ENCODE peak calls at places on chromosomes 12 and 14, in eight cellular contexts. H is mesothelial cell of epicardium, S is ascending aorta, L is MM.1S, N is progenitor cell of endocrine pancreas, M is body of pancreas, C is GM13977, O is nephron progenitor cell. K is an unnamed sample.

GRCh38 chr12:96210376-96211055 is 16.3 kb downstream of the ELK3 start:
- DNase-seq in C (no peak), S (peak; percentile 59), M (no peak), N (no peak), H (no peak), O (no peak), L (no peak), K (no peak)

GRCh38 chr12:8064131-8064530 is 2.0 kb downstream of the C3AR1 start:
- DNase-seq in N (no peak), L (peak; percentile 13), S (no peak), O (no peak), C (no peak), M (no peak), H (no peak), K (no peak)

GRCh38 chr12:50251619-50252300 is 31.6 kb downstream of the LIMA1 start:
- DNase-seq in H (no peak), S (no peak), N (no peak), C (no peak), L (no peak), M (no peak), O (no peak), K (no peak)

GRCh38 chr12:89225808-89226368 is 126.4 kb downstream of the DUSP6 start:
- DNase-seq in O (no peak), L (no peak), C (peak; percentile 7), S (peak; percentile 66), H (no peak), N (no peak), M (peak; percentile 46), K (peak; percentile 81)

GRCh38 chr12:51949342-51950030 is 2.0 kb upstream of the ACVR1B start:
- DNase-seq in H (no peak), S (no peak), C (no peak), M (no peak), O (no peak), L (no peak), N (no peak), K (no peak)

GRCh38 chr12:49256274-49256637 is 8.6 kb upstream of the TUBA1C start:
- DNase-seq in N (no peak), S (no peak), C (no peak), O (no peak), H (no peak), M (no peak), L (no peak), K (no peak)

GRCh38 chr14:60508707-60509437 is at the start of gene SIX6:
- DNase-seq in O (peak; percentile 73), S (no peak), M (no peak), L (no peak), C (no peak), H (peak; percentile 63), N (peak; percentile 45), K (no peak)

GRCh38 chr14:30991408-30991807 is 34.0 kb upstream of the AP4S1 start:
- DNase-seq in C (no peak), S (no peak), L (no peak), M (no peak), N (no peak), H (no peak), O (no peak), K (no peak)

GRCh38 chr14:93099187-93099586 is 16.5 kb downstream of the ITPK1 start:
- DNase-seq in N (no peak), H (no peak), L (no peak), C (no peak), M (peak; percentile 58), S (no peak), O (no peak), K (no peak)

GRCh38 chr14:51523243-51523642 is 128.5 kb upstream of the FRMD6 start:
- DNase-seq in N (no peak), O (no peak), M (no peak), H (no peak), S (no peak), C (no peak), L (no peak), K (no peak)

GRCh38 chr12:131018221-131018620 is 64.5 kb downstream of the ADGRD1 start:
- DNase-seq in L (no peak), C (no peak), M (no peak), H (no peak), N (no peak), S (no peak), O (no peak), K (no peak)

GRCh38 chr14:92382677-92383076 is 59.7 kb downstream of the SLC24A4 start:
- DNase-seq in C (no peak), N (no peak), O (no peak), M (no peak), S (no peak), L (no peak), H (no peak), K (no peak)

GRCh38 chr12:53253298-53253697 is 14.8 kb upstream of the ESPL1 start:
- DNase-seq in L (no peak), M (no peak), O (no peak), H (no peak), S (no peak), N (no peak), C (no peak), K (no peak)

GRCh38 chr14:78697341-78697740 is 527.2 kb downstream of the NRXN3 start:
- DNase-seq in C (peak; percentile 8), O (no peak), H (no peak), M (no peak), N (no peak), L (peak; percentile 30), S (no peak), K (no peak)

GRCh38 chr12:102197789-102198188 is at the start of gene PMCH:
- DNase-seq in M (no peak), L (no peak), C (peak; percentile 55), S (no peak), N (no peak), H (no peak), O (no peak), K (no peak)

GRCh38 chr12:67428431-67428830 is 159.3 kb downstream of the CAND1 start:
- DNase-seq in O (no peak), C (no peak), L (no peak), N (no peak), M (no peak), H (no peak), S (no peak), K (no peak)

GRCh38 chr12:67433393-67434175 is 164.4 kb downstream of the CAND1 start:
- DNase-seq in M (no peak), L (no peak), S (no peak), C (no peak), N (no peak), H (no peak), O (no peak), K (no peak)

GRCh38 chr12:67431436-67432049 is 162.4 kb downstream of the CAND1 start:
- DNase-seq in H (no peak), M (no peak), S (no peak), N (no peak), O (no peak), C (no peak), L (no peak), K (peak; percentile 46)

GRCh38 chr12:67427336-67427735 is 158.2 kb downstream of the CAND1 start:
- DNase-seq in S (no peak), C (no peak), M (no peak), O (no peak), H (no peak), N (no peak), L (no peak), K (no peak)

GRCh38 chr12:67430708-67431335 is 161.7 kb downstream of the CAND1 start:
- DNase-seq in S (peak; percentile 79), M (peak; percentile 59), L (no peak), C (no peak), O (no peak), H (no peak), N (no peak), K (no peak)
- TF ChIP-seq CTCF in S (peak; percentile 54), M (no peak), L (no peak), C (no peak), O (no peak), H (no peak), N (no peak), K (no peak)

GRCh38 chr12:106138279-106138645 is 492 bp downstream of the NUAK1 start:
- DNase-seq in O (no peak), C (no peak), H (peak; percentile 60), N (no peak), M (peak; percentile 24), S (no peak), L (no peak), K (no peak)

GRCh38 chr12:106140223-106140986 is 1.7 kb upstream of the NUAK1 start:
- DNase-seq in M (peak; percentile 31), H (no peak), L (no peak), C (no peak), S (no peak), N (no peak), O (peak; percentile 37), K (no peak)

GRCh38 chr12:106139422-106140141 is 828 bp upstream of the NUAK1 start:
- DNase-seq in N (peak; percentile 69), O (peak; percentile 79), C (no peak), S (peak; percentile 93), H (peak; percentile 73), M (peak; percentile 90), L (peak; percentile 74), K (no peak)

GRCh38 chr12:106137456-106138278 is 1.1 kb downstream of the NUAK1 start:
- DNase-seq in S (no peak), N (no peak), O (peak; percentile 22), C (no peak), H (no peak), M (no peak), L (no peak), K (no peak)

DNA sequence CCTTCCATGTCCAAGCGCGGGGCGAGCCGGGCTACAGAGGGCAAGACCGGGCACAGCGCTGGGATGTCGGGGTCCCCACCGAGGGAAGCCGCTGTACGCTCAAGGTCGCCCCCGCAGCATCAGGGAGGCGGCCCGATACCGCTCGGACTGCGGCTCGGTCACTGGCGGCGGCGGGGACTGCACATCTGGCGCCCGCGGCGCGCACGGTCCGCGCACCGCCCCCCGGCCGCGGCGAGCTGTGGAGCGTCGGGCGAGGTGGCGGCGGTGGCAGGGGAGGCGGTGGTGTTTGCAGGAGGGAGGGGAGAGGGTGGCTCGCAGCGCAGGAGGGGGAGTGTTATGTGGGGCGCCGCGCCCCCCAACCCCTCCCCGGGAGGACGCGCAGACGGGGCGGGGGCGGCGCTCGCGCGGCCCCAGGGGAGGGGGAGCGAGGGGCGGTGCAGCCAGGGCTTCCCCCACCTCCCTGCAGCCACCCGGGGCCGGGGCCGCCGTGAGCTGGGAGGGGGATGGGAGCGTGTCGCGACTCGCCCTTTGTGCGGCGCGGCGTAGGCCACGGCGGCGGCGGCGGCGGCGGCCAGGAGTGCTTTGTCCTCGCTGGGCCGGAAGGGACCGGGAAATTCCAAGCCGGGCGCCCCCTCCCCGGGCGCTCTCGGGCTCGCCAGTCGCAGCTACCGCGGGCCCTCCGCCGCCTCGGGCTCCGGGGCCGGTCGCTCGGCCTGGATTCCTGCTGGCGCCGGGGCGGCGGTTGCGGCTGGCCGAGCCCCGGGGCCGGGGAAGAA is at the start of gene NUAK1:
- DNase-seq in C (peak; percentile 52), S (peak; percentile 79), O (peak; percentile 86), N (peak; percentile 81), L (peak; percentile 84), H (peak; percentile 80), M (peak; percentile 75), K (no peak)
- TF ChIP-seq CTCF in C (no peak), S (peak; percentile 12), O (no peak), N (no peak), L (no peak), H (no peak), M (no peak), K (no peak)

GRCh38 chr12:90940872-90941499 is 14.0 kb downstream of the CCER1 start:
- DNase-seq in L (peak; percentile 64), H (no peak), O (no peak), S (no peak), N (no peak), C (peak; percentile 21), M (no peak), K (peak; percentile 29)
- TF ChIP-seq CTCF in L (peak; percentile 61), H (peak; percentile 69), O (peak; percentile 68), S (peak; percentile 46), N (peak; percentile 85), C (peak; percentile 61), M (peak; percentile 38), K (peak; percentile 71)

GRCh38 chr12:17511369-17511768 is 578.6 kb downstream of the RERGL start:
- DNase-seq in N (no peak), O (no peak), H (no peak), S (no peak), C (no peak), L (no peak), M (no peak), K (no peak)
- TF ChIP-seq CTCF in N (peak; percentile 51), O (peak; percentile 24), H (no peak), S (no peak), C (no peak), L (peak; percentile 21), M (no peak), K (no peak)

K was measured in AG09309.